ENCODE peak calls at places on chromosomes 11 and 22, in eight cellular contexts. M is brain microvascular endothelial cell; W is Peyer's patch; H is stimulated activated CD8-positive, alpha-beta memory T cell treated with anti-CD3 and anti-CD28 coated beads, Interleukin-4, amount 100 ng/mL, for 4 hours; F is ureter; B is small intestine; K is ACHN; R is left ventricle myocardium superior. A is an unnamed sample.

GRCh38 chr11:128135451-128135850 is 451.9 kb downstream of the ETS1 start:
- DNase-seq in H (no peak), K (no peak), B (no peak), W (no peak), F (no peak), R (no peak), M (no peak), A (no peak)

GRCh38 chr22:42937164-42937854 is 77.6 kb downstream of the PACSIN2 start:
- DNase-seq in M (peak), F (peak), W (peak), R (no peak), K (peak), B (peak), H (no peak), A (no peak)

GRCh38 chr11:60699282-60699681 is at the start of gene MS4A8:
- DNase-seq in B (peak), W (no peak), R (no peak), F (no peak), H (no peak), M (no peak), K (no peak), A (no peak)

GRCh38 chr11:36213050-36213840 is 76.0 kb downstream of the COMMD9 start:
- DNase-seq in M (no peak), R (no peak), K (no peak), H (no peak), W (no peak), F (no peak), B (no peak), A (no peak)

GRCh38 chr22:28921585-28921879 is 38.2 kb downstream of the ZNRF3 start:
- DNase-seq in F (no peak), K (no peak), M (no peak), R (no peak), B (no peak), H (no peak), W (no peak), A (peak)

GRCh38 chr11:95153857-95154246 is 64.2 kb downstream of the ENDOD1 start:
- DNase-seq in R (no peak), K (no peak), M (no peak), B (no peak), W (no peak), H (no peak), F (no peak), A (no peak)

GRCh38 chr11:90229791-90230190 is 6.9 kb upstream of the CHORDC1 start:
- DNase-seq in M (peak), H (no peak), K (peak), B (no peak), W (no peak), R (no peak), F (no peak), A (no peak)

GRCh38 chr22:42065408-42066132 is 5.0 kb downstream of the NAGA start:
- DNase-seq in H (no peak), W (no peak), F (peak), K (no peak), R (no peak), M (no peak), B (no peak), A (no peak)

GRCh38 chr22:46352691-46353386 is 17.3 kb downstream of the TRMU start:
- DNase-seq in R (peak), W (no peak), K (peak), B (peak), H (no peak), F (no peak), M (peak), A (no peak)

A was measured in HepG2.